ENCODE peak calls at places on chromosomes 1 and 21, in five cellular contexts. One of them, this sample, is unnamed.

GRCh38 chr1:114723457-114723856 is 6.9 kb upstream of the NRAS start:
- DNase-seq in H1: no peak
- DNase-seq in GM12878: no peak
- DNase-seq in HepG2: no peak
- DNase-seq in NT2/D1: no peak
- DNase-seq in this sample: no peak

GRCh38 chr1:243363832-243364231 is 108.0 kb downstream of the SDCCAG8 start:
- DNase-seq in NT2/D1: no peak
- DNase-seq in HepG2: no peak
- DNase-seq in H1: no peak
- DNase-seq in GM12878: no peak
- DNase-seq in this sample: no peak

GRCh38 chr1:79293611-79294010 is 287.1 kb upstream of the ADGRL4 start:
- DNase-seq in HepG2: no peak
- DNase-seq in NT2/D1: no peak
- DNase-seq in H1: no peak
- DNase-seq in GM12878: no peak
- DNase-seq in this sample: no peak

GRCh38 chr1:108719253-108719652 is 6.5 kb downstream of the FNDC7 start:
- DNase-seq in H1: no peak
- DNase-seq in GM12878: no peak
- DNase-seq in NT2/D1: no peak
- DNase-seq in HepG2: no peak
- DNase-seq in this sample: no peak

GRCh38 chr1:248918126-248918525 is 12.1 kb downstream of the PGBD2 start:
- DNase-seq in GM12878: no peak
- DNase-seq in HepG2: no peak
- DNase-seq in NT2/D1: no peak
- DNase-seq in H1: no peak
- DNase-seq in this sample: no peak

GRCh38 chr1:212606042-212606733 is 2.4 kb upstream of the ATF3 start:
- DNase-seq in GM12878: no peak
- DNase-seq in H1: no peak
- DNase-seq in NT2/D1: no peak
- DNase-seq in HepG2: no peak
- DNase-seq in this sample: no peak

GRCh38 chr1:219174672-219175564 is 1.2 kb downstream of the LYPLAL1 start:
- DNase-seq in H1: no peak
- DNase-seq in GM12878: peak
- DNase-seq in NT2/D1: peak
- DNase-seq in HepG2: peak
- DNase-seq in this sample: no peak

GRCh38 chr1:24409535-24409934 is 4.0 kb downstream of the STPG1 start:
- DNase-seq in H1: no peak
- DNase-seq in HepG2: no peak
- DNase-seq in NT2/D1: no peak
- DNase-seq in GM12878: no peak
- DNase-seq in this sample: no peak

GRCh38 chr1:66316464-66317155 is 217.3 kb upstream of the SGIP1 start:
- DNase-seq in GM12878: no peak
- DNase-seq in H1: no peak
- DNase-seq in NT2/D1: no peak
- DNase-seq in HepG2: no peak
- DNase-seq in this sample: no peak

GRCh38 chr1:205689479-205689878 is 9.2 kb upstream of the SLC45A3 start:
- DNase-seq in HepG2: no peak
- DNase-seq in H1: no peak
- DNase-seq in GM12878: no peak
- DNase-seq in NT2/D1: no peak
- DNase-seq in this sample: no peak

GRCh38 chr1:57945045-57945444 is 521.2 kb upstream of the DAB1 start:
- DNase-seq in HepG2: no peak
- DNase-seq in NT2/D1: no peak
- DNase-seq in H1: no peak
- DNase-seq in GM12878: no peak
- DNase-seq in this sample: no peak

GRCh38 chr1:26771285-26771642 is 16.5 kb upstream of the PIGV start:
- DNase-seq in NT2/D1: no peak
- DNase-seq in GM12878: no peak
- DNase-seq in HepG2: no peak
- DNase-seq in H1: no peak
- DNase-seq in this sample: no peak

GRCh38 chr1:232954594-232955365 is 4.4 kb downstream of the NTPCR start:
- DNase-seq in GM12878: no peak
- DNase-seq in H1: no peak
- DNase-seq in NT2/D1: no peak
- DNase-seq in HepG2: no peak
- DNase-seq in this sample: no peak

GRCh38 chr1:51518730-51519047 is 377 bp downstream of the EPS15 start:
- DNase-seq in H1: peak
- DNase-seq in HepG2: peak
- DNase-seq in NT2/D1: no peak
- DNase-seq in GM12878: no peak
- DNase-seq in this sample: peak

GRCh38 chr21:45126983-45127382 is 52.6 kb downstream of the ADARB1 start:
- DNase-seq in NT2/D1: no peak
- DNase-seq in H1: no peak
- DNase-seq in HepG2: no peak
- DNase-seq in GM12878: no peak
- DNase-seq in this sample: no peak

GRCh38 chr1:234649432-234650081 is 39.6 kb upstream of the IRF2BP2 start:
- DNase-seq in HepG2: no peak
- DNase-seq in GM12878: no peak
- DNase-seq in NT2/D1: no peak
- DNase-seq in H1: no peak
- DNase-seq in this sample: no peak

GRCh38 chr1:44970317-44970716 is 16.1 kb downstream of the EIF2B3 start:
- DNase-seq in NT2/D1: no peak
- DNase-seq in H1: no peak
- DNase-seq in GM12878: no peak
- DNase-seq in HepG2: no peak
- DNase-seq in this sample: no peak

GRCh38 chr1:218475699-218476098 is 130.6 kb downstream of the TGFB2 start:
- DNase-seq in H1: no peak
- DNase-seq in HepG2: no peak
- DNase-seq in GM12878: no peak
- DNase-seq in NT2/D1: no peak
- DNase-seq in this sample: no peak

GRCh38 chr1:25927541-25928265 is 21.5 kb upstream of the STMN1 start:
- DNase-seq in NT2/D1: no peak
- DNase-seq in H1: no peak
- DNase-seq in GM12878: no peak
- DNase-seq in HepG2: no peak
- DNase-seq in this sample: no peak

GRCh38 chr1:101520302-101520701 is 283.5 kb downstream of the S1PR1 start:
- DNase-seq in H1: peak
- DNase-seq in GM12878: peak
- DNase-seq in NT2/D1: peak
- DNase-seq in HepG2: peak
- DNase-seq in this sample: peak

GRCh38 chr1:9101510-9102146 is 27.3 kb downstream of the GPR157 start:
- DNase-seq in GM12878: no peak
- DNase-seq in H1: peak
- DNase-seq in HepG2: peak
- DNase-seq in NT2/D1: peak
- DNase-seq in this sample: peak

GRCh38 chr1:232367293-232367692 is 262.6 kb downstream of the SIPA1L2 start:
- DNase-seq in H1: no peak
- DNase-seq in HepG2: no peak
- DNase-seq in GM12878: no peak
- DNase-seq in NT2/D1: no peak
- DNase-seq in this sample: no peak

GRCh38 chr1:229058716-229059115 is 212.2 kb upstream of the RAB4A start:
- DNase-seq in HepG2: no peak
- DNase-seq in NT2/D1: no peak
- DNase-seq in H1: no peak
- DNase-seq in GM12878: no peak
- DNase-seq in this sample: no peak

GRCh38 chr1:223847781-223848345 is 2.1 kb upstream of the TP53BP2 start:
- DNase-seq in NT2/D1: no peak
- DNase-seq in HepG2: no peak
- DNase-seq in GM12878: no peak
- DNase-seq in H1: no peak
- DNase-seq in this sample: no peak

GRCh38 chr21:31952828-31953227 is 80.0 kb downstream of the HUNK start:
- DNase-seq in H1: no peak
- DNase-seq in GM12878: no peak
- DNase-seq in NT2/D1: no peak
- DNase-seq in HepG2: no peak
- DNase-seq in this sample: no peak

GRCh38 chr1:2530501-2531361 is 668 bp upstream of the HES5 start:
- DNase-seq in H1: no peak
- DNase-seq in GM12878: no peak
- DNase-seq in NT2/D1: no peak
- DNase-seq in HepG2: no peak
- DNase-seq in this sample: no peak

GRCh38 chr1:214566158-214567104 is 15.0 kb upstream of the PTPN14 start:
- DNase-seq in H1: no peak
- DNase-seq in HepG2: no peak
- DNase-seq in GM12878: no peak
- DNase-seq in NT2/D1: no peak
- DNase-seq in this sample: no peak

GRCh38 chr1:208252126-208252853 is 8.1 kb upstream of the PLXNA2 start:
- DNase-seq in HepG2: peak
- DNase-seq in GM12878: no peak
- DNase-seq in NT2/D1: no peak
- DNase-seq in H1: peak
- DNase-seq in this sample: peak

GRCh38 chr1:43975249-43975961 is 645 bp downstream of the ATP6V0B start:
- DNase-seq in NT2/D1: no peak
- DNase-seq in HepG2: no peak
- DNase-seq in H1: no peak
- DNase-seq in GM12878: no peak
- DNase-seq in this sample: no peak

GRCh38 chr1:15985611-15986272 is 9.8 kb upstream of the ZBTB17 start:
- DNase-seq in NT2/D1: no peak
- DNase-seq in HepG2: peak
- DNase-seq in GM12878: no peak
- DNase-seq in H1: no peak
- DNase-seq in this sample: no peak

GRCh38 chr1:173269490-173270230 is 62.5 kb upstream of the TNFSF4 start:
- DNase-seq in GM12878: no peak
- DNase-seq in NT2/D1: no peak
- DNase-seq in H1: no peak
- DNase-seq in HepG2: no peak
- DNase-seq in this sample: no peak

GRCh38 chr1:153534933-153535663 is 693 bp downstream of the S100A6 start:
- DNase-seq in H1: no peak
- DNase-seq in NT2/D1: no peak
- DNase-seq in HepG2: no peak
- DNase-seq in GM12878: no peak
- DNase-seq in this sample: no peak

GRCh38 chr1:117137281-117137680 is 15.7 kb upstream of the TRIM45 start:
- DNase-seq in H1: no peak
- DNase-seq in HepG2: no peak
- DNase-seq in NT2/D1: no peak
- DNase-seq in GM12878: no peak
- DNase-seq in this sample: no peak

DNA sequence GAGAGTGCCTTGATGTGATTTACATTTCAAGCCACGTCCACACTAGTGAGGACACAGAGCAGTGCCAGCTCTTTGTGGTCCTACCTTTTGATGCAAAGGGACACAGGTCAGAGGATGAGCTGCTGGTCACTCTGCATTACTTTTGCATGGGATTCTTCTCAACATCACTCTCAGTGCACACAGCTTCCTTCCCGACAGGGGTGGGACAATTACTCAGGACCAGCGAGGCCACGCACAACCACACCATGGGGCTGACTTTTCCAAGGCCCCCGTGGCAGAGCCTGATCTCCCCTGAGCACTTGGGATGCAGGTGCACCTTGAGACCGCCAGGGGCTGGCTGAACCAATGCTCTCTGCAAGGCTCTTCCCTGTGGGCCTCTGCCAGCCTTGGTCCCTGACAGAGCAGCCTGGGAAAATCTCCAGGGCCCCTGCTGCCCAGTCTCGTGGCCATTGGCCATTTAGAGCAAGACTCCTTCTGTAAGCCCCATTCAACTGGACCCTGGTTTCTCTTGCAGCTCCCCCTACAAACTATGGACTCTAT is 13.2 kb upstream of the PRAMEF12 start:
- DNase-seq in GM12878: no peak
- DNase-seq in NT2/D1: no peak
- DNase-seq in H1: peak
- DNase-seq in HepG2: peak
- DNase-seq in this sample: peak
- TF ChIP-seq SUZ12 in GM12878: no peak
- TF ChIP-seq SUZ12 in NT2/D1: no peak
- TF ChIP-seq SUZ12 in H1: no peak
- TF ChIP-seq SUZ12 in HepG2: no peak
- TF ChIP-seq SUZ12 in this sample: no peak

DNA sequence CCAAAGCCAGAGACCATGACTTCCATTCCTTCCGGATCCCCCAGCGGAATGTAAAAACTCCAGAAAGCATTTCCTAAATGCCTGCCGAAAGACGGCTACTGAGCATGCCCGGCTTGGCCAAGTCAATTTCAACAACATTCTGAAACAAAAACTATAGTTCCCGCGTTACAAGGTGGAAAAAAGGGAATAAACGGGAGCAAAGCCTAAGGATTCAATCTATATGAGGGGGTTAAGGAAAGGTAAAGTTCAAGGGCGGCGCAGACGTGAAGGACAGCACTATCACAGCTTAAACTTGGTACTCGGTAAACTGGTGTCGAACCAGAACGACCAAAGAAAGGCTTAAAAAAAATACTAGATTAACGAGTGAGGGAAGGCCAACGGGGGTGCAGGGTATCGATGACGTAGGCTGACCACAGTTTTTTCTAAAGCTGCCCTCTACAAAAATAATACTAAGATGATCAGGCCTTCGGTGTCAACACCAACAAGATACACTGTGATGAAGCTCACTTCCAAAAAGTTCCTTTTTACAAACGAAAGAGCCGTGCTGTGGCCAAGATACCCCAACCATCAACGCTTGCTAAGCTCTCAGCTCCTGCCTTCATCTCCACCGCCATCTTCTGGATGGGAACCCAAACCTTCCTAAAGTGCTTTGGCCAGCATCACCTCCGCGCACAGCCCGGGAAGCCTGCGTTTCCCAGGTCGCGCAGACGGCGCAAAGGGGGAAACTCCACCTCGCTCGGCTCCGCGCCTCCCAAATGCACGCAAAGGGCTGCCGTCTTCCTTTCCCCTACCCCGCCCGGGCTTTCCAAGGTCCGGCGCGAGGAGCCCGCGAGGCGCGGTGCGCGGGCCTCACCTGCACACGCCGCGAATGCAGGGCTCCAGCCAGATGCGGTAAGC is 730 bp downstream of the USP48 start:
- DNase-seq in NT2/D1: no peak
- DNase-seq in HepG2: peak
- DNase-seq in GM12878: peak
- DNase-seq in H1: no peak
- DNase-seq in this sample: peak
- TF ChIP-seq SUZ12 in NT2/D1: no peak
- TF ChIP-seq SUZ12 in HepG2: no peak
- TF ChIP-seq SUZ12 in GM12878: no peak
- TF ChIP-seq SUZ12 in H1: no peak
- TF ChIP-seq SUZ12 in this sample: no peak

GRCh38 chr1:54519709-54520108 is 28.3 kb upstream of the ACOT11 start:
- DNase-seq in H1: peak
- DNase-seq in GM12878: no peak
- DNase-seq in NT2/D1: no peak
- DNase-seq in HepG2: no peak
- DNase-seq in this sample: peak
- TF ChIP-seq SUZ12 in H1: no peak
- TF ChIP-seq SUZ12 in GM12878: no peak
- TF ChIP-seq SUZ12 in NT2/D1: no peak
- TF ChIP-seq SUZ12 in HepG2: no peak
- TF ChIP-seq SUZ12 in this sample: no peak

GRCh38 chr1:72724951-72725863 is 442.9 kb upstream of the NEGR1 start:
- DNase-seq in NT2/D1: peak
- DNase-seq in GM12878: no peak
- DNase-seq in H1: peak
- DNase-seq in HepG2: no peak
- DNase-seq in this sample: no peak
- TF ChIP-seq SUZ12 in NT2/D1: no peak
- TF ChIP-seq SUZ12 in GM12878: no peak
- TF ChIP-seq SUZ12 in H1: no peak
- TF ChIP-seq SUZ12 in HepG2: no peak
- TF ChIP-seq SUZ12 in this sample: no peak

This sample was measured in HEK293T.